ENCODE peak calls at places on chromosomes 6 and 20, in seven cellular contexts. S, L, A, Z, O, G and B are unnamed samples.

GRCh38 chr6:135675862-135676261 is 175.6 kb upstream of the PDE7B start:
- DNase-seq in S (no peak), L (peak), A (peak), Z (peak), O (peak), G (peak), B (peak)

GRCh38 chr6:8085053-8085511 is 17.3 kb downstream of the EEF1E1 start:
- DNase-seq in S (peak), L (no peak), A (peak), Z (peak), O (no peak), G (peak), B (peak)

GRCh38 chr20:25233016-25233772 is 14.7 kb upstream of the PYGB start:
- DNase-seq in S (peak), L (no peak), A (peak), Z (peak), O (no peak), G (peak), B (no peak)

GRCh38 chr6:26600759-26601158 is 4.0 kb downstream of the ABT1 start:
- DNase-seq in S (no peak), L (no peak), A (no peak), Z (no peak), O (no peak), G (no peak), B (no peak)

GRCh38 chr6:114377881-114378280 is 35.1 kb upstream of the HS3ST5 start:
- DNase-seq in S (no peak), L (no peak), A (no peak), Z (no peak), O (no peak), G (peak), B (no peak)

GRCh38 chr6:80938131-80938530 is 814.4 kb downstream of the TENT5A start:
- DNase-seq in S (no peak), L (no peak), A (no peak), Z (no peak), O (no peak), G (no peak), B (no peak)

GRCh38 chr6:4610256-4610655 is 165.9 kb upstream of the CDYL start:
- DNase-seq in S (no peak), L (no peak), A (peak), Z (peak), O (no peak), G (peak), B (no peak)

GRCh38 chr6:38370653-38371311 is 268.9 kb downstream of the BTBD9 start:
- DNase-seq in S (no peak), L (no peak), A (no peak), Z (no peak), O (no peak), G (no peak), B (no peak)

GRCh38 chr6:128803911-128804310 is 79.0 kb upstream of the LAMA2 start:
- DNase-seq in S (no peak), L (no peak), A (peak), Z (no peak), O (no peak), G (peak), B (no peak)

GRCh38 chr20:38799248-38799647 is 6.2 kb upstream of the PPP1R16B start:
- DNase-seq in S (no peak), L (no peak), A (no peak), Z (no peak), O (no peak), G (no peak), B (no peak)

GRCh38 chr20:34011275-34011674 is 17.6 kb downstream of the RALY start:
- DNase-seq in S (no peak), L (no peak), A (no peak), Z (no peak), O (no peak), G (no peak), B (no peak)

GRCh38 chr20:34004790-34005457 is 11.2 kb downstream of the RALY start:
- DNase-seq in S (no peak), L (no peak), A (no peak), Z (no peak), O (no peak), G (no peak), B (no peak)

GRCh38 chr20:34012330-34012729 is 18.6 kb downstream of the RALY start:
- DNase-seq in S (no peak), L (no peak), A (no peak), Z (no peak), O (no peak), G (no peak), B (no peak)

GRCh38 chr20:34010405-34010895 is 16.7 kb downstream of the RALY start:
- DNase-seq in S (no peak), L (no peak), A (no peak), Z (no peak), O (no peak), G (no peak), B (no peak)

GRCh38 chr20:34008477-34008876 is 14.8 kb downstream of the RALY start:
- DNase-seq in S (no peak), L (no peak), A (no peak), Z (no peak), O (no peak), G (no peak), B (no peak)
- H3K4me2 ChIP-seq in S (no peak), L (no peak), A (no peak), Z (no peak), O (no peak), G (no peak), B (no peak)

DNA sequence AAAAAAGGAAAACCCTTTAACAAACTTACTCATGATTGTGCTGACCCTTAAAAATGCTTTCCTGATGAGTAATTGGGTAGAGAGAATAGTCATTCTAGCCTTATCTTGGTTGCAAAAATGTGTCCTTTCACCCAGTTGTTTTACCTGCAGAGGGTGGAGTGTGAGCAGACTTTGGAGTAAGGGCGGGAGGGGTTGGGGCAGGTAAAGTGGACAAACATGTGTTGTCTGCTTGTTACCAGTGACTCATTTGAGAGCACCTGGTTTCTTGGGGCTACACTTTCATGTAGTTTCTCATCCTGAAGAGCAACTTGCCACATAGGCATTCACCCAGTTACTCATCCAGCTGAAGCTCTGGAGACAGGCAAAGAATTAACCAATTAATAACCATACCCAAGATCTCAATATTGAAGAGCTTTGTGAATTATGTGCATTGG is 121.1 kb downstream of the TNFRSF21 start:
- DNase-seq in S (peak), L (no peak), A (peak), Z (peak), O (no peak), G (peak), B (peak)
- H3K4me2 ChIP-seq in S (peak), L (no peak), A (peak), Z (peak), O (no peak), G (peak), B (peak)

GRCh38 chr20:61663521-61664425 is 401.9 kb downstream of the TAF4 start:
- DNase-seq in S (no peak), L (no peak), A (no peak), Z (no peak), O (no peak), G (no peak), B (no peak)

GRCh38 chr20:61662946-61663460 is 402.7 kb downstream of the TAF4 start:
- DNase-seq in S (no peak), L (no peak), A (no peak), Z (no peak), O (no peak), G (no peak), B (no peak)

GRCh38 chr20:61665746-61666470 is 399.8 kb downstream of the TAF4 start:
- DNase-seq in S (no peak), L (no peak), A (no peak), Z (no peak), O (no peak), G (no peak), B (no peak)

GRCh38 chr20:61666471-61666832 is 399.2 kb downstream of the TAF4 start:
- DNase-seq in S (no peak), L (no peak), A (no peak), Z (no peak), O (no peak), G (no peak), B (no peak)

DNA sequence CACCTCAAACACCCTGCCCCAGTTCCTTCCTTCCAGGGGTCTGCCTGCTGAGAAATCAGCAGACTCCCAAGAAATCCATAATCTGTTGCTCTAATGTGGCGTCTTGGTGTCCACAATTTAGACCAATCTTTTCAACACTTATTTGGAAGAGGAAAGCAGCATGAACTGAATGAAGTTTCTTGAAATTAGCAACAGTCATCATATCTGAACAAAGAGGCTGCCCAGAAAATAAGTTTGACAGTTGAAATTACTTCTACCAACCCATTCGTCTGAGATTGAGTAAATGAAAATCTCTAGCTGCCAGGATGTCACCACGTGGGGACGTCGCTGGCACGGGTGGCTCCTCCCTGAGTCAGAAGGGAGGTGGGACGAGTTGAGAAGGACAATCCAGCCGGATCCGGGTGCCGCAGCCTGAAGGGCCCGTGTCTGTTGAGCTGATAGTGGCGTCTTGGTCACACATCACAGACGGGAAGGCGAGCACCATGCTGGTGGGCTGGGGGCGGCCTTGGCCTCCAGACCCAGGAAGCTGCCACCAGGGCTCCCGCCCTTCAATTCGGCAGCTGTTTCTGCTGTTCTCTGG is 400.9 kb downstream of the TAF4 start:
- DNase-seq in S (no peak), L (no peak), A (peak), Z (no peak), O (no peak), G (no peak), B (no peak)
- H3K4me2 ChIP-seq in S (no peak), L (no peak), A (no peak), Z (no peak), O (no peak), G (no peak), B (no peak)

GRCh38 chr6:105600342-105601293 is 197.7 kb upstream of the PREP start:
- DNase-seq in S (no peak), L (no peak), A (peak), Z (peak), O (no peak), G (peak), B (peak)
- H3K4me2 ChIP-seq in S (peak), L (no peak), A (peak), Z (peak), O (peak), G (peak), B (no peak)

GRCh38 chr20:11170025-11170424 is 496.2 kb upstream of the JAG1 start:
- DNase-seq in S (no peak), L (no peak), A (no peak), Z (no peak), O (no peak), G (no peak), B (no peak)
- H3K4me2 ChIP-seq in S (no peak), L (no peak), A (peak), Z (no peak), O (no peak), G (no peak), B (no peak)

GRCh38 chr6:409370-409972 is 17.9 kb downstream of the IRF4 start:
- DNase-seq in S (no peak), L (no peak), A (no peak), Z (no peak), O (no peak), G (no peak), B (no peak)
- H3K4me2 ChIP-seq in S (no peak), L (no peak), A (no peak), Z (no peak), O (no peak), G (no peak), B (no peak)

DNA sequence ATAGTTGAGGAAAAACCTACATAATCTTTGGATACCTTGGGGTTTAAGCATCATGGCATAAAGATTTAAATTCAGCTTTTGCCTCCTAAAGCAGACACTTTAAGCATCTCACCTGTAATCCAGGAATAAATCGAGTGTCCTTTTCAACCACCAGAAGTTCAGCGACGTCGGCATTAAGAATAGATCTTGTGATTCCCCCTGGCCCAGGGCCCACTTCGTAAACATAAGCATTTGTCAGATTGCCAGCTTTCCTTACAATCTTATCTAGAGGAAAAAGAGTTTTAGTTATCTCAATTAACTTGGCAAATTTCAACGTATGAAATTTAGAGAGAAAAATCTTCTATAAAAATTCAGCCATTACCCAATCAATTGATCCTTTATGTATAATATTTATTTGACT is 3.2 kb downstream of the TFB1M start:
- DNase-seq in S (no peak), L (no peak), A (no peak), Z (no peak), O (no peak), G (peak), B (no peak)
- H3K4me2 ChIP-seq in S (no peak), L (no peak), A (peak), Z (peak), O (no peak), G (peak), B (no peak)

GRCh38 chr6:44216677-44217331 is at the start of gene MYMX:
- DNase-seq in S (no peak), L (no peak), A (no peak), Z (no peak), O (no peak), G (no peak), B (no peak)

GRCh38 chr6:44214307-44214706 is 2.4 kb upstream of the MYMX start:
- DNase-seq in S (no peak), L (no peak), A (no peak), Z (no peak), O (no peak), G (no peak), B (no peak)

GRCh38 chr6:44219053-44219814 is 2.5 kb downstream of the MYMX start:
- DNase-seq in S (peak), L (peak), A (peak), Z (no peak), O (peak), G (peak), B (peak)

GRCh38 chr6:44219815-44220784 is 3.3 kb upstream of the SLC29A1 start:
- DNase-seq in S (no peak), L (no peak), A (no peak), Z (no peak), O (no peak), G (no peak), B (no peak)

GRCh38 chr6:44217332-44218143 is 812 bp downstream of the MYMX start:
- DNase-seq in S (no peak), L (no peak), A (peak), Z (peak), O (no peak), G (peak), B (no peak)
- H3K4me2 ChIP-seq in S (peak), L (no peak), A (no peak), Z (peak), O (peak), G (no peak), B (no peak)